ENCODE peak calls at places on chromosomes 4 and X, in ten cellular contexts. X is stimulated activated naive B cell treated with anti-CD40 and anti-IgM and Interleukin-4, amounts not matched to agents 10 μg/mL and 1 μg/mL and 100 μg/mL, for 72 hours; I is SW480; L is DMS153; H is posterior cingulate gyrus; P is uterus; B is ELR; M is mammary epithelial cell; O is activated CD4-positive, alpha-beta T cell treated with anti-CD3 and anti-CD28 coated beads, Interleukin-2, amount 50 U/mL, for 48 hours; N is stimulated activated CD4-positive, alpha-beta T cell treated with anti-CD3 and anti-CD28 coated beads, Interleukin-2, amount 100 ng/mL, for 48 hours. T is an unnamed sample.
A peak's percentile ranks its signal among the peaks of the same experiment; 100 is the strongest.

GRCh38 chrX:120000490-120001246 is 57.1 kb upstream of the NKAP start:
- DNase-seq in H (no peak), M (no peak), N (no peak), L (no peak), O (peak; percentile 8), I (no peak), P (no peak), X (no peak), B (peak; percentile 12), T (no peak)

GRCh38 chr4:23373269-23373668 is 516.6 kb downstream of the PPARGC1A start:
- DNase-seq in M (peak; percentile 48), X (no peak), P (no peak), O (peak; percentile 3), H (no peak), I (peak; percentile 46), B (peak; percentile 20), L (peak; percentile 45), N (peak; percentile 2), T (no peak)

GRCh38 chr4:32226201-32226600 is 1506.0 kb downstream of the PCDH7 start:
- DNase-seq in H (no peak), O (no peak), B (no peak), M (peak; percentile 54), N (no peak), L (no peak), I (peak; percentile 0), P (no peak), X (no peak), T (no peak)

GRCh38 chr4:25549413-25549812 is 106.2 kb upstream of the SLC34A2 start:
- DNase-seq in L (no peak), I (no peak), M (no peak), H (no peak), X (no peak), N (no peak), O (no peak), B (no peak), P (no peak), T (no peak)

GRCh38 chr4:136505020-136505419 is 1027.3 kb downstream of the PCDH18 start:
- DNase-seq in L (no peak), M (peak; percentile 4), X (no peak), N (no peak), H (no peak), O (no peak), P (no peak), I (no peak), B (peak; percentile 61), T (no peak)

GRCh38 chr4:139655116-139655515 is 10.5 kb upstream of the MGST2 start:
- DNase-seq in I (peak; percentile 27), L (peak; percentile 57), P (no peak), H (no peak), B (peak; percentile 55), M (peak; percentile 51), N (no peak), X (peak; percentile 15), O (no peak), T (peak; percentile 68)

GRCh38 chrX:109934434-109934833 is 68.5 kb upstream of the TMEM164 start:
- DNase-seq in L (no peak), B (peak; percentile 7), I (no peak), X (no peak), M (no peak), N (no peak), P (no peak), H (no peak), O (no peak), T (no peak)

GRCh38 chr4:55770662-55771061 is 48.9 kb upstream of the EXOC1L start:
- DNase-seq in M (no peak), P (no peak), I (no peak), H (no peak), X (no peak), L (no peak), B (no peak), O (no peak), N (no peak), T (no peak)

GRCh38 chr4:153663667-153664066 is 20.4 kb upstream of the TLR2 start:
- DNase-seq in B (no peak), M (no peak), I (no peak), P (no peak), N (no peak), L (no peak), H (no peak), X (no peak), O (no peak), T (no peak)

GRCh38 chr4:15186149-15186548 is 183.9 kb downstream of the CPEB2 start:
- DNase-seq in B (no peak), I (no peak), X (no peak), O (no peak), P (no peak), M (peak; percentile 41), L (no peak), H (no peak), N (no peak), T (no peak)

T was measured in G401.